ENCODE peak calls at places on chromosomes 6 and 20, in six cellular contexts. One of them, this sample, is unnamed.

GRCh38 chr6:104728444-104728843 is 131.3 kb downstream of the HACE1 start:
- DNase-seq in CD8-positive, alpha-beta T cell: no peak
- DNase-seq in vagina: no peak
- DNase-seq in hepatocyte: no peak
- DNase-seq in tibial nerve: no peak
- DNase-seq in GM23248: no peak
- DNase-seq in this sample: no peak

GRCh38 chr6:42929928-42930360 is 664 bp downstream of the CNPY3 start:
- DNase-seq in hepatocyte: peak; percentile 78
- DNase-seq in CD8-positive, alpha-beta T cell: no peak
- DNase-seq in vagina: no peak
- DNase-seq in GM23248: peak; percentile 87
- DNase-seq in tibial nerve: peak; percentile 13
- DNase-seq in this sample: peak; percentile 35

GRCh38 chr6:87908978-87909802 is 138.5 kb upstream of the SPACA1 start:
- DNase-seq in vagina: no peak
- DNase-seq in hepatocyte: no peak
- DNase-seq in CD8-positive, alpha-beta T cell: no peak
- DNase-seq in tibial nerve: no peak
- DNase-seq in GM23248: peak; percentile 7
- DNase-seq in this sample: no peak

GRCh38 chr20:37303637-37304036 is 14.2 kb downstream of the MANBAL start:
- DNase-seq in hepatocyte: no peak
- DNase-seq in GM23248: no peak
- DNase-seq in vagina: no peak
- DNase-seq in tibial nerve: no peak
- DNase-seq in CD8-positive, alpha-beta T cell: no peak
- DNase-seq in this sample: no peak

GRCh38 chr20:44921447-44921846 is 11.6 kb downstream of the PABPC1L start:
- DNase-seq in vagina: no peak
- DNase-seq in tibial nerve: no peak
- DNase-seq in hepatocyte: no peak
- DNase-seq in CD8-positive, alpha-beta T cell: no peak
- DNase-seq in GM23248: no peak
- DNase-seq in this sample: no peak

GRCh38 chr6:116314218-116314617 is 34.5 kb upstream of the TSPYL1 start:
- DNase-seq in vagina: no peak
- DNase-seq in tibial nerve: no peak
- DNase-seq in CD8-positive, alpha-beta T cell: no peak
- DNase-seq in GM23248: no peak
- DNase-seq in hepatocyte: no peak
- DNase-seq in this sample: no peak

GRCh38 chr6:8941578-8941977 is 506.2 kb upstream of the SLC35B3 start:
- DNase-seq in hepatocyte: no peak
- DNase-seq in CD8-positive, alpha-beta T cell: no peak
- DNase-seq in tibial nerve: no peak
- DNase-seq in vagina: no peak
- DNase-seq in GM23248: no peak
- DNase-seq in this sample: no peak

GRCh38 chr6:32763417-32763816 is at the start of gene HLA-DQB2:
- DNase-seq in tibial nerve: no peak
- DNase-seq in CD8-positive, alpha-beta T cell: no peak
- DNase-seq in hepatocyte: no peak
- DNase-seq in GM23248: peak; percentile 3
- DNase-seq in vagina: no peak
- DNase-seq in this sample: no peak

GRCh38 chr6:88517737-88518136 is 351.6 kb upstream of the CNR1 start:
- DNase-seq in tibial nerve: no peak
- DNase-seq in CD8-positive, alpha-beta T cell: no peak
- DNase-seq in GM23248: peak; percentile 6
- DNase-seq in hepatocyte: no peak
- DNase-seq in vagina: no peak
- DNase-seq in this sample: no peak

GRCh38 chr6:53530780-53531386 is 14.0 kb downstream of the GCLC start:
- DNase-seq in vagina: no peak
- DNase-seq in hepatocyte: no peak
- DNase-seq in CD8-positive, alpha-beta T cell: no peak
- DNase-seq in tibial nerve: no peak
- DNase-seq in GM23248: no peak
- DNase-seq in this sample: no peak

GRCh38 chr6:101085327-101085726 is 204.2 kb upstream of the ASCC3 start:
- DNase-seq in CD8-positive, alpha-beta T cell: no peak
- DNase-seq in GM23248: no peak
- DNase-seq in vagina: no peak
- DNase-seq in hepatocyte: no peak
- DNase-seq in tibial nerve: no peak
- DNase-seq in this sample: no peak

GRCh38 chr20:46791722-46792416 is 82.4 kb downstream of the SLC2A10 start:
- DNase-seq in CD8-positive, alpha-beta T cell: no peak
- DNase-seq in hepatocyte: no peak
- DNase-seq in GM23248: no peak
- DNase-seq in vagina: no peak
- DNase-seq in tibial nerve: no peak
- DNase-seq in this sample: no peak

GRCh38 chr20:49063279-49063678 is 17.2 kb downstream of the CSE1L start:
- DNase-seq in hepatocyte: no peak
- DNase-seq in vagina: no peak
- DNase-seq in CD8-positive, alpha-beta T cell: no peak
- DNase-seq in GM23248: no peak
- DNase-seq in tibial nerve: no peak
- DNase-seq in this sample: no peak

GRCh38 chr6:130674604-130675003 is 152.6 kb upstream of the SMLR1 start:
- DNase-seq in GM23248: peak; percentile 42
- DNase-seq in vagina: no peak
- DNase-seq in hepatocyte: no peak
- DNase-seq in CD8-positive, alpha-beta T cell: no peak
- DNase-seq in tibial nerve: no peak
- DNase-seq in this sample: no peak

GRCh38 chr20:62367483-62368302 is 581 bp upstream of the LAMA5 start:
- DNase-seq in vagina: no peak
- DNase-seq in tibial nerve: no peak
- DNase-seq in GM23248: no peak
- DNase-seq in CD8-positive, alpha-beta T cell: no peak
- DNase-seq in hepatocyte: peak; percentile 72
- DNase-seq in this sample: peak; percentile 87

GRCh38 chr6:33894438-33894837 is 90.6 kb upstream of the MLN start:
- DNase-seq in tibial nerve: no peak
- DNase-seq in hepatocyte: no peak
- DNase-seq in GM23248: peak; percentile 68
- DNase-seq in vagina: no peak
- DNase-seq in CD8-positive, alpha-beta T cell: no peak
- DNase-seq in this sample: no peak

GRCh38 chr20:20571068-20571780 is 141.2 kb downstream of the RALGAPA2 start:
- DNase-seq in tibial nerve: no peak
- DNase-seq in CD8-positive, alpha-beta T cell: no peak
- DNase-seq in GM23248: no peak
- DNase-seq in hepatocyte: no peak
- DNase-seq in vagina: no peak
- DNase-seq in this sample: no peak

GRCh38 chr6:149128489-149129145 is 188.9 kb upstream of the TAB2 start:
- DNase-seq in vagina: no peak
- DNase-seq in GM23248: no peak
- DNase-seq in tibial nerve: no peak
- DNase-seq in CD8-positive, alpha-beta T cell: no peak
- DNase-seq in hepatocyte: no peak
- DNase-seq in this sample: no peak

GRCh38 chr6:158869010-158869603 is 49.9 kb upstream of the EZR start:
- DNase-seq in GM23248: no peak
- DNase-seq in vagina: no peak
- DNase-seq in tibial nerve: no peak
- DNase-seq in CD8-positive, alpha-beta T cell: no peak
- DNase-seq in hepatocyte: no peak
- DNase-seq in this sample: peak; percentile 29

GRCh38 chr6:134034951-134035822 is 17.2 kb downstream of the SLC2A12 start:
- DNase-seq in vagina: no peak
- DNase-seq in hepatocyte: no peak
- DNase-seq in tibial nerve: no peak
- DNase-seq in GM23248: peak; percentile 19
- DNase-seq in CD8-positive, alpha-beta T cell: no peak
- DNase-seq in this sample: no peak

GRCh38 chr6:119077643-119078448 is 618 bp downstream of the FAM184A start:
- DNase-seq in CD8-positive, alpha-beta T cell: peak; percentile 25
- DNase-seq in vagina: no peak
- DNase-seq in GM23248: peak; percentile 29
- DNase-seq in tibial nerve: no peak
- DNase-seq in hepatocyte: peak; percentile 67
- DNase-seq in this sample: peak; percentile 71

GRCh38 chr6:42182101-42182500 is 8.9 kb downstream of the GUCA1A start:
- DNase-seq in vagina: no peak
- DNase-seq in tibial nerve: no peak
- DNase-seq in GM23248: no peak
- DNase-seq in CD8-positive, alpha-beta T cell: no peak
- DNase-seq in hepatocyte: no peak
- DNase-seq in this sample: no peak

GRCh38 chr6:117496383-117496990 is 14.0 kb downstream of the DCBLD1 start:
- DNase-seq in vagina: no peak
- DNase-seq in GM23248: peak; percentile 89
- DNase-seq in hepatocyte: no peak
- DNase-seq in CD8-positive, alpha-beta T cell: no peak
- DNase-seq in tibial nerve: no peak
- DNase-seq in this sample: no peak

GRCh38 chr6:136415351-136416005 is 125.8 kb upstream of the BCLAF1 start:
- DNase-seq in tibial nerve: peak; percentile 17
- DNase-seq in vagina: no peak
- DNase-seq in CD8-positive, alpha-beta T cell: no peak
- DNase-seq in hepatocyte: no peak
- DNase-seq in GM23248: peak; percentile 20
- DNase-seq in this sample: peak; percentile 44

GRCh38 chr6:10407018-10407673 is 7.7 kb downstream of the TFAP2A start:
- DNase-seq in hepatocyte: no peak
- DNase-seq in CD8-positive, alpha-beta T cell: no peak
- DNase-seq in GM23248: no peak
- DNase-seq in vagina: peak; percentile 22
- DNase-seq in tibial nerve: no peak
- DNase-seq in this sample: no peak

GRCh38 chr6:15073344-15073789 is 172.5 kb upstream of the JARID2 start:
- DNase-seq in CD8-positive, alpha-beta T cell: no peak
- DNase-seq in tibial nerve: no peak
- DNase-seq in GM23248: peak; percentile 14
- DNase-seq in hepatocyte: no peak
- DNase-seq in vagina: no peak
- DNase-seq in this sample: no peak

DNA sequence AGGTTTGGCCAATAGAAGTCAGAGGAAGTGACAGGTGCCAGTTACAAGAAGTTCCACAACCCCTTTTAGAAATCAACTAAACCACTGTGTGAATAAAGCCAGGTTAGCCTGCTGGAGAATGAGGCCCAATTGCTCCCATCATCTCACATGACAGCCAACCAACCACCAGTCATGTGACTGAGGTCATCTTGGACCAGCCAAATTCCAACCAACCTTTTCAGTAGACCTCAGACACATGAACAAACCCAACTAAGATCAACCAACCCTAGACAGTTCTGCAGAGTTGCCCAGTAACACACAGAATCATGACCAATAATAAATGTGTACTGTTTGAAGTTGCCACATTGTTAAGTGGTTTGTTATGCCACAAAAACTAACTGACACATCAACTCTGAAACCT is 44.6 kb upstream of the GGTLC1 start:
- DNase-seq in tibial nerve: no peak
- DNase-seq in hepatocyte: no peak
- DNase-seq in vagina: no peak
- DNase-seq in CD8-positive, alpha-beta T cell: no peak
- DNase-seq in GM23248: no peak
- DNase-seq in this sample: no peak
- H3K27ac ChIP-seq in tibial nerve: no peak overlapping the region
- H3K27ac ChIP-seq in hepatocyte: no peak overlapping the region
- H3K27ac ChIP-seq in vagina: no peak overlapping the region
- H3K27ac ChIP-seq in CD8-positive, alpha-beta T cell: no peak overlapping the region
- H3K27ac ChIP-seq in GM23248: no peak overlapping the region
- H3K27ac ChIP-seq in this sample: no peak overlapping the region

GRCh38 chr20:11867286-11867921 is 50.3 kb upstream of the BTBD3 start:
- DNase-seq in hepatocyte: no peak
- DNase-seq in tibial nerve: no peak
- DNase-seq in CD8-positive, alpha-beta T cell: no peak
- DNase-seq in GM23248: peak; percentile 25
- DNase-seq in vagina: no peak
- DNase-seq in this sample: no peak
- H3K27ac ChIP-seq in hepatocyte: no peak overlapping the region
- H3K27ac ChIP-seq in tibial nerve: no peak overlapping the region
- H3K27ac ChIP-seq in CD8-positive, alpha-beta T cell: no peak overlapping the region
- H3K27ac ChIP-seq in GM23248: no peak overlapping the region
- H3K27ac ChIP-seq in vagina: no peak overlapping the region
- H3K27ac ChIP-seq in this sample: no peak overlapping the region

GRCh38 chr6:167590193-167590592 is 236.5 kb upstream of the AFDN start:
- DNase-seq in GM23248: no peak
- DNase-seq in vagina: peak; percentile 77
- DNase-seq in CD8-positive, alpha-beta T cell: no peak
- DNase-seq in tibial nerve: no peak
- DNase-seq in hepatocyte: no peak
- DNase-seq in this sample: no peak

GRCh38 chr6:167588181-167588919 is 238.4 kb upstream of the AFDN start:
- DNase-seq in hepatocyte: no peak
- DNase-seq in vagina: peak; percentile 77
- DNase-seq in GM23248: no peak
- DNase-seq in CD8-positive, alpha-beta T cell: no peak
- DNase-seq in tibial nerve: peak; percentile 3
- DNase-seq in this sample: no peak

GRCh38 chr6:167589615-167589940 is 237.1 kb upstream of the AFDN start:
- DNase-seq in CD8-positive, alpha-beta T cell: no peak
- DNase-seq in GM23248: no peak
- DNase-seq in tibial nerve: no peak
- DNase-seq in vagina: no peak
- DNase-seq in hepatocyte: no peak
- DNase-seq in this sample: no peak

GRCh38 chr6:167583412-167583811 is 243.3 kb upstream of the AFDN start:
- DNase-seq in vagina: no peak
- DNase-seq in CD8-positive, alpha-beta T cell: no peak
- DNase-seq in tibial nerve: no peak
- DNase-seq in hepatocyte: no peak
- DNase-seq in GM23248: no peak
- DNase-seq in this sample: no peak

GRCh38 chr6:167588920-167589614 is 237.6 kb upstream of the AFDN start:
- DNase-seq in tibial nerve: no peak
- DNase-seq in CD8-positive, alpha-beta T cell: no peak
- DNase-seq in vagina: peak; percentile 79
- DNase-seq in hepatocyte: no peak
- DNase-seq in GM23248: no peak
- DNase-seq in this sample: no peak
- H3K27ac ChIP-seq in tibial nerve: no peak overlapping the region
- H3K27ac ChIP-seq in CD8-positive, alpha-beta T cell: no peak overlapping the region
- H3K27ac ChIP-seq in vagina: no peak overlapping the region
- H3K27ac ChIP-seq in hepatocyte: no peak overlapping the region
- H3K27ac ChIP-seq in GM23248: no peak overlapping the region
- H3K27ac ChIP-seq in this sample: no peak overlapping the region

DNA sequence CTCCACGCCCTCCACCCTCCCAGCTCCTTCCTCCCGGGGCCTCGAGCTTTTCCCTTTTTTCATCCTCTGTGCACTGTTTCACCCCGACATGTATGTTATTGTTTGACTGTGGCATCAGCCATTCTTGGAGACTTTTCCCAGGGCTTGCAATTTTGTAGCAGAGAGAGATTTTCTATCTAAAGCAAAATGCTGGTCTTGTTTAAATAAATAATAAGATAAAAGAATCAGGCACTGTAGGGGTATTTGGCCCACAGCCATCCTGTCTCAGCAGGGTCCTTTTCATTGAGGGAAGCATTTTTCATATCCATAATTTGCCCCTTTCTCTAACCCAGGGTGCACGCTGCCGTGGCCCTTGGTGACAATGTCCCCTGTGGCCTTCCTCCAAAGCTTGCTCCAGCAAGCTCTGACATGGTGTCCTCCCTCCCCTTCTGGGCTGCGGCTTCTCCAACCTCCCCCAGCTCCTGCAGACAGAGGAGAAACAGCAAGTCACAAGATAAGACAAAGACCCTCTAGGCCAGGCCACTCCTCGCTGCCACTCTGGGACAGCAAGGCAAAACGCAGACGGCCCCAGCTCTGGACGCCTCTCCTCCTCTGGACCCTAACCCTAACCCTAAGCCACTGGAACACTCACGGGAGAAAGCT is 117.7 kb downstream of the MYLK4 start:
- DNase-seq in GM23248: no peak
- DNase-seq in vagina: peak; percentile 80
- DNase-seq in CD8-positive, alpha-beta T cell: no peak
- DNase-seq in tibial nerve: no peak
- DNase-seq in hepatocyte: no peak
- DNase-seq in this sample: no peak
- H3K27ac ChIP-seq in GM23248: no peak overlapping the region
- H3K27ac ChIP-seq in vagina: no peak overlapping the region
- H3K27ac ChIP-seq in CD8-positive, alpha-beta T cell: no peak overlapping the region
- H3K27ac ChIP-seq in tibial nerve: no peak overlapping the region
- H3K27ac ChIP-seq in hepatocyte: no peak overlapping the region
- H3K27ac ChIP-seq in this sample: peak overlapping the region; percentile 93